ENCODE peak calls at places on chromosome 1, in six cellular contexts. E, K, T, I, G and Y are unnamed samples.

GRCh38 chr1:28126212-28126611 is 37.8 kb upstream of the EYA3 start:
- DNase-seq in T (no peak), E (no peak), I (no peak), K (no peak), G (no peak), Y (no peak)

GRCh38 chr1:159204071-159204790 is 444 bp upstream of the ACKR1 start:
- DNase-seq in T (no peak), E (no peak), K (peak; percentile 65), G (no peak), I (no peak), Y (no peak)

GRCh38 chr1:15406911-15407559 is 2.7 kb upstream of the EFHD2 start:
- DNase-seq in I (no peak), K (no peak), T (no peak), G (no peak), E (no peak), Y (no peak)

GRCh38 chr1:3067301-3067670 is 1.7 kb upstream of the PRDM16 start:
- DNase-seq in T (no peak), G (no peak), I (no peak), E (no peak), K (no peak), Y (no peak)

GRCh38 chr1:18107671-18108312 is at the start of gene IGSF21:
- DNase-seq in G (no peak), K (no peak), I (no peak), T (no peak), E (peak; percentile 79), Y (no peak)

GRCh38 chr1:161502641-161503393 is 2.4 kb upstream of the FCGR2A start:
- DNase-seq in I (no peak), K (peak; percentile 90), G (no peak), E (no peak), T (no peak), Y (no peak)

GRCh38 chr1:101338714-101339430 is 102.1 kb downstream of the S1PR1 start:
- DNase-seq in G (no peak), E (no peak), T (no peak), K (no peak), I (no peak), Y (no peak)

GRCh38 chr1:172893146-172893841 is 157.4 kb downstream of the TNFSF18 start:
- DNase-seq in K (no peak), G (no peak), I (no peak), E (no peak), T (no peak), Y (no peak)

GRCh38 chr1:9340172-9340854 is 47.6 kb downstream of the SPSB1 start:
- DNase-seq in K (no peak), G (no peak), E (no peak), I (no peak), T (no peak), Y (no peak)

GRCh38 chr1:87495870-87496269 is 167.2 kb downstream of the LMO4 start:
- DNase-seq in T (no peak), G (no peak), E (no peak), I (no peak), K (no peak), Y (no peak)

GRCh38 chr1:31674626-31675025 is 29.2 kb downstream of the COL16A1 start:
- DNase-seq in E (peak; percentile 59), K (no peak), I (peak; percentile 10), T (no peak), G (no peak), Y (no peak)

GRCh38 chr1:78370779-78371482 is 119.8 kb upstream of the PTGFR start:
- DNase-seq in K (no peak), I (no peak), G (no peak), T (no peak), E (no peak), Y (no peak)

DNA sequence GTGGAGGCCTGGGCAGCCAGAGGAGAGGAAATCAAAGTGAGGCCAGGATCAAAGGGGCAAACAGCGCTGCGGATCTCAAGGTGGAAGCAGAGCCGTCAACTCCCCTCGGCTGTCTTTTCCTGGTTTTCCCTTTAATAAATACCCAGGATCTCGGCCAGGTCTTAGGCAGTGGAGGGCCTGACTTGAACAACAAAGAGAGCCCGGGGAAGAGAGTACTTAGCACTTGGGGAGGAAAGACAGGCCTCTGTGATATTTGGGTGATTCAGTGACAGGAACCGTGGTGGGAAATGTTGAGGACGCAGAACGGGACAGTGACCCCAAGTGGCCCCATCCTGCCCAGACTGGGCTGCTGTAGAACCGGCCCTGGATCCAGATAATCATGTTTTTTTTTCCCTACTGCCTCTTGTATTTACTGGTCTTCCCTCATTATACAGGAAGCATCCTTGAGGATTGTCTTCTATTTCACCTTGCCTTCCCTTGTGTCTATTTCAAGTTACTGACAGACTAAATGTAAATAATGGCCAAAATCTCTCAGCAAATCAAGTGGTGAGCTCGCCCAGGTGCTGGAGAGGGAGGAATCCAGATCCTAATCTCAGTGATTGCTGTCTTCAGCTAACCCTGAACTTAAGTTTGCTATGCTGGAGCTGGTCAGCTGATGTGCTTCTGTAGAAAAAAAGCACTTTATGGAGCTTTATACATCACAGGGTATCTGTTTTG is 2.8 kb upstream of the MIXL1 start:
- DNase-seq in T (no peak), G (no peak), E (no peak), K (no peak), I (no peak), Y (no peak)
- H2AFZ ChIP-seq in T (peak overlapping the region; percentile 42), G (no peak overlapping the region), E (no peak overlapping the region), K (peak overlapping the region; percentile 86), I (peak overlapping the region; percentile 43), Y (no peak overlapping the region)

DNA sequence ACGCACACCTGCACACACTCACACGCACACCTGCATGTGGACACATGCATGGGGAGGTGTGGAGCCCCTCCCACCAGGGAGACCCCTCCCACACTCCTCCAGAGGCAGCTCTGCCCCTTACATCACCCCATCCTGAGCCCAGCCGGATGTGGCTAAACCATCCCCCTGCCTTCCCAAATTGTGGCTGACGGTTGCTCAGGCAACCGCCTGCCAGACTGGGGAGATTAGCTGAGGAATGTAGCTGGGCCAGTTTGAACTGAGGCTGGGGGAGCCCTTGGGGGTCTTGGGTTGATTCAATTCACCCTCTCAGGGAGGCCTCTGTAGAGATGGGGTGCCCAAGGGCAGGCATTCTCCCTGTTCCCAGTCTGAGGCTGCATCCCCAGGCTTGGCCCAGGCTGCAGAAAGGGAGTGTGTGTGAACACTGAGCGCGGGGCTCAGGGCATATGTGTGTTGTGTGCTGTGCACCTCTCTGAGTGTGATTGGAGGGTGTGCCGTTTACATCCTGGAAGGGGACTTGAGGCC is 12.9 kb downstream of the PTPRU start:
- DNase-seq in K (no peak), G (no peak), I (peak; percentile 84), E (peak; percentile 43), T (no peak), Y (no peak)
- TF ChIP-seq YY1 in K (no peak), G (no peak), I (peak; percentile 54), E (no peak), T (no peak), Y (no peak)

GRCh38 chr1:109299087-109299983 is 7.5 kb downstream of the MYBPHL start:
- DNase-seq in G (no peak), I (no peak), E (peak; percentile 35), K (peak; percentile 38), T (peak; percentile 98), Y (no peak)

GRCh38 chr1:109299984-109300343 is 6.8 kb downstream of the MYBPHL start:
- DNase-seq in K (no peak), G (no peak), I (no peak), E (no peak), T (no peak), Y (no peak)

GRCh38 chr1:109300650-109301151 is 6.1 kb downstream of the MYBPHL start:
- DNase-seq in T (no peak), G (no peak), I (no peak), E (no peak), K (peak; percentile 71), Y (no peak)

GRCh38 chr1:109296782-109297181 is 10.0 kb downstream of the MYBPHL start:
- DNase-seq in G (no peak), I (no peak), E (no peak), T (no peak), K (no peak), Y (no peak)

DNA sequence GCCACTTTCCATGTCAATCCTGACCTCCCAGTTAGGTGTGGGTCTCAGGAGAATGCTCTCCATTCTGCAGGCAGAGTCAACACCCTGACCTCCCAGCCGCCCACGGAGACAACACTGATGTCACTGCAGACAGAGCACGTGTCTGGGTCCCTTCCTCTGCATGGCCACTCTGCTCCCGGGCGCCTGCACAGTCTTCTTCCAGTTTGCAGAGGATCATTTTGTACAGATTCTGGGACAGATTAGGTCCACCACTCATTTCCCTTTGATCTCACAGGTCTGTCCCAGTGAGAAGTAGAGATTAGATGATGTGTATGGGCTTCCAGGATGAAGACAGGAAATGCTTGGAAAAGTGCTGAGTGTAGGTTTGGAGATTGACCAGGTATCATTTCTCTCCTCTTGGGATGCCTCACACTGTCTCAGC is 8.1 kb downstream of the MYBPHL start:
- DNase-seq in K (peak; percentile 79), G (no peak), T (peak; percentile 79), E (peak; percentile 51), I (no peak), Y (no peak)
- H2AFZ ChIP-seq in K (peak overlapping the region; percentile 92), G (peak overlapping the region; percentile 46), T (no peak overlapping the region), E (peak overlapping the region; percentile 67), I (no peak overlapping the region), Y (peak overlapping the region; percentile 49)

GRCh38 chr1:238029126-238029525 is 138.4 kb upstream of the ZP4 start:
- DNase-seq in G (no peak), T (no peak), I (no peak), E (no peak), K (no peak), Y (no peak)
- TF ChIP-seq YY1 in G (no peak), T (no peak), I (no peak), E (no peak), K (no peak), Y (no peak)

DNA sequence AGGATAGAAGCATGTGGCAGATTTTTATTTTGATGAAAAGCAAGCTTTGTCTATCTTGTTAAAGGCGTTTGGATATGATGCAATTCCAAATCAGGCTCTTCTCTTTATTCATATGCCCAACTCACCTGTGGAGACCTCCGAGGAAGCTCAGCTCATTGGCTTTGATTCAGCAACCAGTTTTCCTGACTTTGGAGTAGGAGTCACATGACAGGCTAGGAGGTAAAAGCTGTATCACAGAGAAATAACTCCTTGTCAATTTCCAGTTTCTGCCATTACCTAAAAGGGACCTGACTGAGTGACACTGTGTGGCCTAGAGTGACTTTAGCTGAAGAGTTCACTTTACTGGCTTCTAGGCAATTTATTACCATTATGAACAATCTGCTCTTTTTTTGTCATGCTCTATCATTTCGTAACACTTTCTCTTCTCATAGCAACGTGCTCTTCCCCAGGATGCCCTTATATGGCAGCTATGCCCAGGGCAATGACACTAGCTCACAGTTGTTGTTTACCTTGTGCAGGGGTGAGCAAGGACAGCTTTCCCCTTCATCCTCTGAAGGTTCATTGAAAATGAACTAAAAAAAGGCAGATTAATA is 107.2 kb downstream of the KCNK1 start:
- DNase-seq in G (peak; percentile 11), E (no peak), K (no peak), T (peak; percentile 4), I (no peak), Y (no peak)
- H2AFZ ChIP-seq in G (no peak overlapping the region), E (no peak overlapping the region), K (no peak overlapping the region), T (no peak overlapping the region), I (peak overlapping the region; percentile 28), Y (no peak overlapping the region)